ENCODE peak calls at places on chromosomes 6 and 20, in ten cellular contexts. G, M, T, W, D, V, Y, Z, K and C are unnamed samples.

GRCh38 chr20:58579069-58579818 is 64.0 kb upstream of the APCDD1L start:
- DNase-seq in G (no peak), M (no peak), T (no peak), W (no peak), D (no peak), V (no peak), Y (no peak), Z (no peak), K (no peak), C (peak)

GRCh38 chr6:130853555-130854183 is 26.5 kb downstream of the SMLR1 start:
- DNase-seq in G (no peak), M (no peak), T (no peak), W (no peak), D (no peak), V (no peak), Y (peak), Z (no peak), K (no peak), C (no peak)

GRCh38 chr20:13243826-13244376 is 22.8 kb downstream of the ISM1 start:
- DNase-seq in G (no peak), M (no peak), T (no peak), W (no peak), D (no peak), V (no peak), Y (no peak), Z (no peak), K (no peak), C (no peak)

GRCh38 chr20:38146156-38146555 is 18.9 kb downstream of the TGM2 start:
- DNase-seq in G (no peak), M (no peak), T (no peak), W (no peak), D (no peak), V (no peak), Y (no peak), Z (no peak), K (no peak), C (no peak)

GRCh38 chr6:42045538-42046460 is 4.5 kb upstream of the TAF8 start:
- DNase-seq in G (peak), M (peak), T (peak), W (peak), D (peak), V (peak), Y (peak), Z (peak), K (peak), C (peak)

GRCh38 chr20:48735112-48735511 is 92.7 kb downstream of the PREX1 start:
- DNase-seq in G (no peak), M (no peak), T (no peak), W (no peak), D (no peak), V (no peak), Y (no peak), Z (no peak), K (no peak), C (no peak)

GRCh38 chr20:8331740-8332412 is 199.8 kb downstream of the PLCB1 start:
- DNase-seq in G (no peak), M (no peak), T (peak), W (no peak), D (no peak), V (no peak), Y (peak), Z (no peak), K (no peak), C (no peak)

GRCh38 chr6:153367006-153367405 is 235.9 kb upstream of the RGS17 start:
- DNase-seq in G (no peak), M (no peak), T (no peak), W (no peak), D (no peak), V (no peak), Y (no peak), Z (no peak), K (no peak), C (no peak)

GRCh38 chr6:45371924-45372582 is 5.7 kb downstream of the SUPT3H start:
- DNase-seq in G (no peak), M (no peak), T (no peak), W (no peak), D (no peak), V (no peak), Y (no peak), Z (no peak), K (no peak), C (no peak)

GRCh38 chr6:13370623-13371022 is 42.3 kb upstream of the TBC1D7 start:
- DNase-seq in G (no peak), M (no peak), T (no peak), W (no peak), D (no peak), V (no peak), Y (no peak), Z (no peak), K (no peak), C (no peak)

GRCh38 chr6:6169141-6169540 is 151.3 kb downstream of the F13A1 start:
- DNase-seq in G (no peak), M (no peak), T (no peak), W (no peak), D (no peak), V (no peak), Y (no peak), Z (no peak), K (no peak), C (no peak)

GRCh38 chr6:100512203-100512862 is 47.6 kb upstream of the SIM1 start:
- DNase-seq in G (no peak), M (no peak), T (no peak), W (no peak), D (no peak), V (no peak), Y (peak), Z (no peak), K (no peak), C (no peak)

GRCh38 chr6:13614126-13614925 is 809 bp upstream of the NOL7 start:
- DNase-seq in G (peak), M (peak), T (peak), W (peak), D (peak), V (peak), Y (peak), Z (peak), K (no peak), C (peak)

GRCh38 chr6:105608711-105609374 is 206.0 kb upstream of the PREP start:
- DNase-seq in G (peak), M (no peak), T (no peak), W (no peak), D (no peak), V (no peak), Y (peak), Z (no peak), K (no peak), C (no peak)

GRCh38 chr6:109480993-109481480 is 2.0 kb downstream of the ZBTB24 start:
- DNase-seq in G (no peak), M (no peak), T (no peak), W (no peak), D (no peak), V (no peak), Y (no peak), Z (no peak), K (no peak), C (no peak)

GRCh38 chr6:169340395-169340794 is 86.7 kb upstream of the THBS2 start:
- DNase-seq in G (peak), M (no peak), T (no peak), W (no peak), D (no peak), V (no peak), Y (no peak), Z (no peak), K (no peak), C (peak)

GRCh38 chr20:57657537-57658446 is 37.6 kb upstream of the ZBP1 start:
- DNase-seq in G (no peak), M (no peak), T (peak), W (no peak), D (no peak), V (no peak), Y (no peak), Z (peak), K (peak), C (peak)

GRCh38 chr6:129641344-129641743 is 68.6 kb downstream of the ARHGAP18 start:
- DNase-seq in G (peak), M (no peak), T (no peak), W (no peak), D (no peak), V (no peak), Y (peak), Z (no peak), K (no peak), C (no peak)

GRCh38 chr6:56849876-56850275 is 105.0 kb upstream of the BEND6 start:
- DNase-seq in G (no peak), M (no peak), T (no peak), W (no peak), D (no peak), V (no peak), Y (peak), Z (no peak), K (no peak), C (no peak)